ENCODE peak calls at places on chromosomes 1 and 21, in six cellular contexts. A is COR-L47, F is mesendoderm, G is foreskin fibroblast, B is AG08395, K is left ventricle myocardium inferior. O is an unnamed sample.

GRCh38 chr1:215263636-215264035 is 181.1 kb downstream of the KCNK2 start:
- DNase-seq in K (no peak), F (no peak), B (no peak), G (no peak), A (no peak), O (no peak)

GRCh38 chr1:186272486-186272885 is 102.6 kb downstream of the TPR start:
- DNase-seq in G (no peak), K (no peak), A (no peak), B (no peak), F (no peak), O (no peak)

GRCh38 chr1:158046726-158047510 is 53.5 kb downstream of the KIRREL1 start:
- DNase-seq in B (no peak), A (no peak), G (no peak), K (no peak), F (peak), O (no peak)

GRCh38 chr1:183881387-183882084 is 76.6 kb downstream of the RGL1 start:
- DNase-seq in K (peak), B (peak), G (peak), A (peak), F (peak), O (no peak)

GRCh38 chr1:164785841-164786534 is 227.0 kb downstream of the PBX1 start:
- DNase-seq in F (no peak), G (peak), A (no peak), B (peak), K (no peak), O (no peak)

GRCh38 chr1:205542367-205542766 is 37.9 kb downstream of the CDK18 start:
- DNase-seq in B (no peak), F (no peak), K (no peak), G (no peak), A (no peak), O (no peak)

GRCh38 chr1:117180571-117180970 is 30.2 kb downstream of the VTCN1 start:
- DNase-seq in A (peak), G (no peak), F (no peak), K (no peak), B (no peak), O (no peak)

GRCh38 chr1:168803696-168804510 is 74.9 kb upstream of the DPT start:
- DNase-seq in A (peak), K (no peak), G (no peak), B (no peak), F (peak), O (no peak)

GRCh38 chr21:36860736-36861594 is 105.5 kb downstream of the HLCS start:
- DNase-seq in A (no peak), B (peak), F (peak), G (peak), K (no peak), O (no peak)

GRCh38 chr1:232629250-232630046 is 485 bp downstream of the SIPA1L2 start:
- DNase-seq in G (peak), B (no peak), K (peak), F (peak), A (peak), O (no peak)